ENCODE peak calls at places on chromosomes 1 and 21, in nine cellular contexts. One of them, this sample, is unnamed.

GRCh38 chr1:14486401-14487110 is 111.9 kb upstream of the KAZN start:
- DNase-seq in HCT116: no peak
- DNase-seq in K562: no peak
- DNase-seq in A549: no peak
- DNase-seq in Panc1: no peak
- DNase-seq in GM23338: no peak
- DNase-seq in GM12878: no peak
- DNase-seq in HepG2: no peak
- DNase-seq in SK-N-SH: no peak
- DNase-seq in this sample: no peak

GRCh38 chr1:39672551-39672947 is 642 bp upstream of the NT5C1A start:
- DNase-seq in HCT116: no peak
- DNase-seq in K562: peak
- DNase-seq in A549: no peak
- DNase-seq in Panc1: no peak
- DNase-seq in GM23338: peak
- DNase-seq in GM12878: no peak
- DNase-seq in HepG2: no peak
- DNase-seq in SK-N-SH: peak
- DNase-seq in this sample: no peak

GRCh38 chr1:152034324-152034653 is 2.5 kb downstream of the S100A11 start:
- DNase-seq in HCT116: no peak
- DNase-seq in K562: no peak
- DNase-seq in A549: no peak
- DNase-seq in Panc1: no peak
- DNase-seq in GM23338: no peak
- DNase-seq in GM12878: no peak
- DNase-seq in HepG2: peak
- DNase-seq in SK-N-SH: no peak
- DNase-seq in this sample: no peak

GRCh38 chr1:206103979-206104378 is 13.2 kb downstream of the AVPR1B start:
- DNase-seq in HCT116: no peak
- DNase-seq in K562: no peak
- DNase-seq in A549: no peak
- DNase-seq in Panc1: no peak
- DNase-seq in GM23338: no peak
- DNase-seq in GM12878: no peak
- DNase-seq in HepG2: no peak
- DNase-seq in SK-N-SH: no peak
- DNase-seq in this sample: no peak

GRCh38 chr1:196403803-196404690 is 204.2 kb downstream of the KCNT2 start:
- DNase-seq in HCT116: no peak
- DNase-seq in K562: no peak
- DNase-seq in A549: no peak
- DNase-seq in Panc1: no peak
- DNase-seq in GM23338: no peak
- DNase-seq in GM12878: no peak
- DNase-seq in HepG2: no peak
- DNase-seq in SK-N-SH: no peak
- DNase-seq in this sample: no peak

GRCh38 chr1:46429436-46429835 is 35.3 kb downstream of the FAAH start:
- DNase-seq in HCT116: no peak
- DNase-seq in K562: no peak
- DNase-seq in A549: no peak
- DNase-seq in Panc1: no peak
- DNase-seq in GM23338: no peak
- DNase-seq in GM12878: no peak
- DNase-seq in HepG2: no peak
- DNase-seq in SK-N-SH: no peak
- DNase-seq in this sample: no peak

GRCh38 chr1:213989740-213990472 is 2.1 kb downstream of the PROX1 start:
- DNase-seq in HCT116: no peak
- DNase-seq in K562: no peak
- DNase-seq in A549: no peak
- DNase-seq in Panc1: no peak
- DNase-seq in GM23338: peak
- DNase-seq in GM12878: no peak
- DNase-seq in HepG2: no peak
- DNase-seq in SK-N-SH: no peak
- DNase-seq in this sample: no peak

GRCh38 chr1:109357673-109358072 is 40.0 kb downstream of the SORT1 start:
- DNase-seq in HCT116: no peak
- DNase-seq in K562: no peak
- DNase-seq in A549: no peak
- DNase-seq in Panc1: no peak
- DNase-seq in GM23338: no peak
- DNase-seq in GM12878: no peak
- DNase-seq in HepG2: no peak
- DNase-seq in SK-N-SH: no peak
- DNase-seq in this sample: no peak

GRCh38 chr21:43361493-43362296 is 65.2 kb downstream of the SIK1 start:
- DNase-seq in HCT116: no peak
- DNase-seq in K562: no peak
- DNase-seq in A549: no peak
- DNase-seq in Panc1: no peak
- DNase-seq in GM23338: peak
- DNase-seq in GM12878: peak
- DNase-seq in HepG2: no peak
- DNase-seq in SK-N-SH: no peak
- DNase-seq in this sample: no peak

GRCh38 chr21:43362928-43363314 is 64.0 kb downstream of the SIK1 start:
- DNase-seq in HCT116: no peak
- DNase-seq in K562: no peak
- DNase-seq in A549: no peak
- DNase-seq in Panc1: no peak
- DNase-seq in GM23338: no peak
- DNase-seq in GM12878: no peak
- DNase-seq in HepG2: no peak
- DNase-seq in SK-N-SH: no peak
- DNase-seq in this sample: no peak

GRCh38 chr21:43362306-43362927 is 64.5 kb downstream of the SIK1 start:
- DNase-seq in HCT116: no peak
- DNase-seq in K562: no peak
- DNase-seq in A549: no peak
- DNase-seq in Panc1: no peak
- DNase-seq in GM23338: peak
- DNase-seq in GM12878: no peak
- DNase-seq in HepG2: no peak
- DNase-seq in SK-N-SH: peak
- DNase-seq in this sample: no peak

GRCh38 chr21:43360441-43361126 is 66.3 kb downstream of the SIK1 start:
- DNase-seq in HCT116: no peak
- DNase-seq in K562: no peak
- DNase-seq in A549: no peak
- DNase-seq in Panc1: no peak
- DNase-seq in GM23338: no peak
- DNase-seq in GM12878: no peak
- DNase-seq in HepG2: no peak
- DNase-seq in SK-N-SH: no peak
- DNase-seq in this sample: no peak

GRCh38 chr21:43361127-43361492 is 65.8 kb downstream of the SIK1 start:
- DNase-seq in HCT116: no peak
- DNase-seq in K562: no peak
- DNase-seq in A549: no peak
- DNase-seq in Panc1: no peak
- DNase-seq in GM23338: no peak
- DNase-seq in GM12878: no peak
- DNase-seq in HepG2: no peak
- DNase-seq in SK-N-SH: peak
- DNase-seq in this sample: no peak
- TF ChIP-seq REST in HCT116: no peak
- TF ChIP-seq REST in K562: no peak
- TF ChIP-seq REST in A549: no peak
- TF ChIP-seq REST in Panc1: no peak
- TF ChIP-seq REST in GM23338: no peak
- TF ChIP-seq REST in GM12878: no peak
- TF ChIP-seq REST in HepG2: no peak
- TF ChIP-seq REST in SK-N-SH: no peak
- TF ChIP-seq REST in this sample: no peak

GRCh38 chr1:114319480-114319879 is 165.8 kb upstream of the SYT6 start:
- DNase-seq in HCT116: no peak
- DNase-seq in K562: no peak
- DNase-seq in A549: no peak
- DNase-seq in Panc1: no peak
- DNase-seq in GM23338: no peak
- DNase-seq in GM12878: no peak
- DNase-seq in HepG2: no peak
- DNase-seq in SK-N-SH: no peak
- DNase-seq in this sample: no peak

GRCh38 chr1:114323959-114324825 is 170.5 kb upstream of the SYT6 start:
- DNase-seq in HCT116: no peak
- DNase-seq in K562: no peak
- DNase-seq in A549: no peak
- DNase-seq in Panc1: no peak
- DNase-seq in GM23338: no peak
- DNase-seq in GM12878: no peak
- DNase-seq in HepG2: no peak
- DNase-seq in SK-N-SH: no peak
- DNase-seq in this sample: no peak

GRCh38 chr1:114322726-114323125 is 169.1 kb upstream of the SYT6 start:
- DNase-seq in HCT116: no peak
- DNase-seq in K562: no peak
- DNase-seq in A549: no peak
- DNase-seq in Panc1: no peak
- DNase-seq in GM23338: no peak
- DNase-seq in GM12878: no peak
- DNase-seq in HepG2: no peak
- DNase-seq in SK-N-SH: no peak
- DNase-seq in this sample: no peak

GRCh38 chr1:114320586-114320985 is 166.9 kb upstream of the SYT6 start:
- DNase-seq in HCT116: no peak
- DNase-seq in K562: no peak
- DNase-seq in A549: no peak
- DNase-seq in Panc1: no peak
- DNase-seq in GM23338: no peak
- DNase-seq in GM12878: no peak
- DNase-seq in HepG2: no peak
- DNase-seq in SK-N-SH: no peak
- DNase-seq in this sample: no peak

GRCh38 chr1:114322207-114322606 is 168.5 kb upstream of the SYT6 start:
- DNase-seq in HCT116: no peak
- DNase-seq in K562: no peak
- DNase-seq in A549: no peak
- DNase-seq in Panc1: no peak
- DNase-seq in GM23338: no peak
- DNase-seq in GM12878: no peak
- DNase-seq in HepG2: no peak
- DNase-seq in SK-N-SH: no peak
- DNase-seq in this sample: no peak
- TF ChIP-seq REST in HCT116: no peak
- TF ChIP-seq REST in K562: no peak
- TF ChIP-seq REST in A549: no peak
- TF ChIP-seq REST in Panc1: no peak
- TF ChIP-seq REST in GM23338: no peak
- TF ChIP-seq REST in GM12878: no peak
- TF ChIP-seq REST in HepG2: no peak
- TF ChIP-seq REST in SK-N-SH: no peak
- TF ChIP-seq REST in this sample: no peak

GRCh38 chr1:1914842-1915692 is at the start of gene CALML6:
- DNase-seq in HCT116: no peak
- DNase-seq in K562: no peak
- DNase-seq in A549: no peak
- DNase-seq in Panc1: no peak
- DNase-seq in GM23338: no peak
- DNase-seq in GM12878: no peak
- DNase-seq in HepG2: no peak
- DNase-seq in SK-N-SH: no peak
- DNase-seq in this sample: no peak
- TF ChIP-seq REST in HCT116: no peak
- TF ChIP-seq REST in K562: no peak
- TF ChIP-seq REST in A549: no peak
- TF ChIP-seq REST in Panc1: no peak
- TF ChIP-seq REST in GM23338: no peak
- TF ChIP-seq REST in GM12878: no peak
- TF ChIP-seq REST in HepG2: no peak
- TF ChIP-seq REST in SK-N-SH: no peak
- TF ChIP-seq REST in this sample: no peak

GRCh38 chr1:175499595-175500367 is 243.6 kb downstream of the TNR start:
- DNase-seq in HCT116: no peak
- DNase-seq in K562: no peak
- DNase-seq in A549: no peak
- DNase-seq in Panc1: no peak
- DNase-seq in GM23338: no peak
- DNase-seq in GM12878: no peak
- DNase-seq in HepG2: no peak
- DNase-seq in SK-N-SH: no peak
- DNase-seq in this sample: no peak
- TF ChIP-seq REST in HCT116: no peak
- TF ChIP-seq REST in K562: no peak
- TF ChIP-seq REST in A549: no peak
- TF ChIP-seq REST in Panc1: no peak
- TF ChIP-seq REST in GM23338: no peak
- TF ChIP-seq REST in GM12878: no peak
- TF ChIP-seq REST in HepG2: no peak
- TF ChIP-seq REST in SK-N-SH: no peak
- TF ChIP-seq REST in this sample: no peak

GRCh38 chr21:31720739-31721138 is 11.2 kb downstream of the SCAF4 start:
- DNase-seq in HCT116: no peak
- DNase-seq in K562: no peak
- DNase-seq in A549: no peak
- DNase-seq in Panc1: no peak
- DNase-seq in GM23338: no peak
- DNase-seq in GM12878: no peak
- DNase-seq in HepG2: no peak
- DNase-seq in SK-N-SH: no peak
- DNase-seq in this sample: no peak

GRCh38 chr21:31720330-31720729 is 11.6 kb downstream of the SCAF4 start:
- DNase-seq in HCT116: no peak
- DNase-seq in K562: peak
- DNase-seq in A549: no peak
- DNase-seq in Panc1: no peak
- DNase-seq in GM23338: no peak
- DNase-seq in GM12878: no peak
- DNase-seq in HepG2: no peak
- DNase-seq in SK-N-SH: no peak
- DNase-seq in this sample: no peak

GRCh38 chr21:31725202-31725840 is 6.6 kb downstream of the SCAF4 start:
- DNase-seq in HCT116: no peak
- DNase-seq in K562: no peak
- DNase-seq in A549: no peak
- DNase-seq in Panc1: no peak
- DNase-seq in GM23338: no peak
- DNase-seq in GM12878: no peak
- DNase-seq in HepG2: no peak
- DNase-seq in SK-N-SH: no peak
- DNase-seq in this sample: no peak

GRCh38 chr21:31724552-31724951 is 7.4 kb downstream of the SCAF4 start:
- DNase-seq in HCT116: no peak
- DNase-seq in K562: no peak
- DNase-seq in A549: no peak
- DNase-seq in Panc1: no peak
- DNase-seq in GM23338: no peak
- DNase-seq in GM12878: no peak
- DNase-seq in HepG2: no peak
- DNase-seq in SK-N-SH: no peak
- DNase-seq in this sample: no peak

DNA sequence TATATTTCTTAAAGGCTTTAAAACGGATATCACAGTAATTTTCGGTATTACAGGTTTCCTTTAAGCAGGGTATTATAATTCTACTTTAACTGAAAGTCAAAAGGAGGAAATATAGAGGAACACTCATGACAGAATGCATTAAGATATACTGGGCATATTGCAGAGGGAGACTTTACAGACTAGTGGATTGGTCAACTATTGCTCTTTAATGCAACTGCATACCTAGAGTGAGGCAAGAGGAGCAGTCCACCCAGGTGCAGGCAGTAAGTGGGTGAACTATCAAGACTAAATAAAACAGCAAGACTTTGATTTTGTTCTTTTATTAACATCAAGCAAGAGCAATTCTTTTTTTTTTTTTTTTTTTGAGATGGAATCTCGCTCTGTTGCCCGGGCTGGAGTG is 10.5 kb downstream of the SCAF4 start:
- DNase-seq in HCT116: no peak
- DNase-seq in K562: no peak
- DNase-seq in A549: no peak
- DNase-seq in Panc1: no peak
- DNase-seq in GM23338: no peak
- DNase-seq in GM12878: no peak
- DNase-seq in HepG2: no peak
- DNase-seq in SK-N-SH: no peak
- DNase-seq in this sample: no peak
- TF ChIP-seq REST in HCT116: no peak
- TF ChIP-seq REST in K562: no peak
- TF ChIP-seq REST in A549: no peak
- TF ChIP-seq REST in Panc1: no peak
- TF ChIP-seq REST in GM23338: no peak
- TF ChIP-seq REST in GM12878: no peak
- TF ChIP-seq REST in HepG2: no peak
- TF ChIP-seq REST in SK-N-SH: no peak
- TF ChIP-seq REST in this sample: no peak